ENCODE peak calls at places on chromosomes 3 and 15, in six cellular contexts. H is adipocyte, C is mucosa of descending colon, L is A549, Q is Caco-2, J is thoracic aorta. U is an unnamed sample. For H3K4me1 and H3K9me3, the result is how much of the 10 kb centered on the place peaks cover.

GRCh38 chr3:30083315-30083714 is 523.1 kb upstream of the TGFBR2 start:
- DNase-seq in H (no peak), C (no peak), L (no peak), Q (no peak), J (no peak), U (no peak)

GRCh38 chr15:67917037-67917436 is 77.2 kb upstream of the RNU6-1 start:
- DNase-seq in H (peak), C (no peak), L (peak), Q (no peak), J (peak), U (peak)

GRCh38 chr3:143731776-143732175 is 116.5 kb downstream of the SLC9A9 start:
- DNase-seq in H (no peak), C (no peak), L (no peak), Q (no peak), J (no peak), U (no peak)

GRCh38 chr15:99703603-99704443 is 29.4 kb downstream of the LYSMD4 start:
- DNase-seq in H (peak), C (no peak), L (peak), Q (peak), J (no peak), U (no peak)

GRCh38 chr3:118884748-118885206 is 149.9 kb downstream of the IGSF11 start:
- DNase-seq in H (peak), C (peak), L (peak), Q (peak), J (peak), U (peak)

GRCh38 chr3:24725514-24726255 is 231.0 kb upstream of the THRB start:
- DNase-seq in H (no peak), C (no peak), L (no peak), Q (no peak), J (no peak), U (no peak)

GRCh38 chr3:52046186-52046913 is 10.0 kb downstream of the DUSP7 start:
- DNase-seq in H (peak), C (no peak), L (peak), Q (no peak), J (peak), U (no peak)

GRCh38 chr15:57333487-57333886 is 42.8 kb upstream of the CGNL1 start:
- DNase-seq in H (no peak), C (no peak), L (no peak), Q (no peak), J (no peak), U (no peak)

GRCh38 chr3:53238051-53238850 is 17.6 kb downstream of the TKT start:
- DNase-seq in H (peak), C (no peak), L (peak), Q (no peak), J (no peak), U (no peak)

GRCh38 chr15:31476411-31476810 is 149.8 kb downstream of the KLF13 start:
- DNase-seq in H (no peak), C (no peak), L (no peak), Q (no peak), J (no peak), U (no peak)

GRCh38 chr15:29925227-29926082 is 103.2 kb upstream of the TJP1 start:
- DNase-seq in H (peak), C (peak), L (peak), Q (peak), J (no peak), U (peak)

GRCh38 chr3:48765376-48765775 is 48.4 kb upstream of the IP6K2 start:
- DNase-seq in H (peak), C (no peak), L (peak), Q (no peak), J (no peak), U (no peak)

GRCh38 chr15:68666120-68666811 is 87.5 kb downstream of the CORO2B start:
- DNase-seq in H (no peak), C (no peak), L (no peak), Q (no peak), J (no peak), U (no peak)

GRCh38 chr3:38139191-38139590 is 730 bp downstream of the MYD88 start:
- DNase-seq in H (no peak), C (peak), L (no peak), Q (no peak), J (no peak), U (no peak)

GRCh38 chr15:63843901-63844317 is 10.2 kb upstream of the HERC1 start:
- DNase-seq in H (peak), C (no peak), L (no peak), Q (peak), J (no peak), U (no peak)

GRCh38 chr3:66923991-66924390 is 74.1 kb upstream of the KBTBD8 start:
- DNase-seq in H (no peak), C (no peak), L (no peak), Q (no peak), J (no peak), U (no peak)

GRCh38 chr3:66933233-66933632 is 64.9 kb upstream of the KBTBD8 start:
- DNase-seq in H (no peak), C (no peak), L (no peak), Q (no peak), J (no peak), U (peak)

GRCh38 chr3:66931699-66932098 is 66.4 kb upstream of the KBTBD8 start:
- DNase-seq in H (no peak), C (no peak), L (no peak), Q (no peak), J (no peak), U (no peak)

GRCh38 chr3:66931286-66931685 is 66.8 kb upstream of the KBTBD8 start:
- DNase-seq in H (no peak), C (no peak), L (no peak), Q (peak), J (no peak), U (peak)

DNA sequence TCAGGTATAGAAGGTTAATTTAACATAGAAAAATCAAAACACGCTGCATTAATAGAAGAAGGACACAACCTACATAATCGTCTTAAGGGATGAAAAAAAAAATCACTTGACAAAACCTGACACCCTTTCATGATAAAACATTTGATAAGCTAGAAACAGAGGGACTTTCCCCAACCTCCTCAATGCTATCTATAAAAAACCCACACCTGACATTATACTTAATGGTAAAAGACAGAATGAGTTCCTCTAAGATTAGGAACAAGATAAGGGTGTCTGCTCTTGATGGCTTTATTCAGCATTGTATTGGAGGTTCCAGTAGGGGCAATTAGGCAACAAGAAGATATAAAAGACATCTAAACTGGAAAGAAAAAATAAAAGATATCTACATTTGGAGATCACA is 69.9 kb upstream of the KBTBD8 start:
- DNase-seq in H (no peak), C (no peak), L (no peak), Q (no peak), J (no peak), U (no peak)
- H3K4me1 ChIP-seq in H (under half), C (under half), L (under half), Q (under half), J (under half), U (under half)

DNA sequence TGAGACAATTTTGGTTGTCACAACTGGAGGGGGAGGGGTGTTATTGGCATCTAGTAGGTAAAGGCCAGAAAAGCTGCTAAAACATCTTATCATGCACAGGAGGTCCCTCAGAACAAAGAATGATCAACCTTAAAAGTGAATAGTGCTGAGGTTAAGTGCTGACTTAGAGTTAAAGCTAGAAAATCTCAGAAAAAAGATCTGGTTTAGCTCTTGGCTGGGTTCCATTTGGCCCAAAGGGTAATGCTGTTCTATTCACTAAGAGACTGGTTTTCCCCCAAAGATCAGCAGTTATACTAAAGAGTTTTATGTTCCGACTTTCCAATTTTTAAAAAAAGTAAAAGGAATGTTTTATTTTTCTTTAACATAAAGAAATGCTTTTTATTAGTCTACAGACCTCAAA is 15.6 kb downstream of the DCBLD2 start:
- DNase-seq in H (peak), C (no peak), L (no peak), Q (no peak), J (no peak), U (no peak)
- H3K4me3 ChIP-seq in H (peak), C (no peak), L (peak), Q (no peak), J (no peak), U (no peak)

GRCh38 chr3:1506090-1506489 is 413.3 kb downstream of the CNTN6 start:
- DNase-seq in H (no peak), C (no peak), L (no peak), Q (no peak), J (no peak), U (no peak)

GRCh38 chr3:1499694-1500093 is 406.9 kb downstream of the CNTN6 start:
- DNase-seq in H (no peak), C (no peak), L (no peak), Q (no peak), J (no peak), U (no peak)

GRCh38 chr3:1501396-1501795 is 408.6 kb downstream of the CNTN6 start:
- DNase-seq in H (no peak), C (no peak), L (no peak), Q (no peak), J (no peak), U (peak)
- H3K9me3 ChIP-seq in H (under half), C (under half), L (under half), Q (under half), J (under half), U (under half)

GRCh38 chr15:48411971-48412591 is 80.9 kb downstream of the DUT start:
- DNase-seq in H (peak), C (no peak), L (no peak), Q (no peak), J (no peak), U (no peak)
- H3K4me1 ChIP-seq in H (half or more), C (under half), L (under half), Q (under half), J (half or more), U (under half)

GRCh38 chr3:159273608-159274007 is 471.8 kb downstream of the MFSD1 start:
- DNase-seq in H (peak), C (no peak), L (peak), Q (peak), J (no peak), U (peak)

GRCh38 chr3:159271799-159272512 is 470.1 kb downstream of the MFSD1 start:
- DNase-seq in H (no peak), C (no peak), L (no peak), Q (no peak), J (no peak), U (no peak)

DNA sequence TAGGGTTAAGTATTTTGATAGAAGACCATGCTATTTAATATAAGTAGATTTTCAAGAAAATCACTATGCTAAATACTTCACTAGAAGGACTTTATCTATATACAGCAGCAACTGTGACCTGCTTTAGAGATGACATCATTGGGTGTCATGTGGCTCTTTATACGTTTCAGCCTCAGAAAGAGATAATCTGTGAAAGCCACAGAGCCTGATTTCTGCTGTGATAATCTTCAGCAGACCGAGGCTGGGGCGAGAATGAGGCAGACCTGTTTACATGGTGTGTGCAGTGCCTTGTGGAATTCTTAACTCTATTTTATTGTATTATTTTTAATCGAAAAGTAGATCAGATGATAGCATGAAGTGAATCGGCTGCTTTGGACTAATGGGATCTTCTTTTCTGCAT is 471.2 kb downstream of the MFSD1 start:
- DNase-seq in H (no peak), C (no peak), L (no peak), Q (no peak), J (no peak), U (no peak)
- H3K4me3 ChIP-seq in H (no peak), C (no peak), L (no peak), Q (no peak), J (no peak), U (no peak)